ENCODE peak calls at places on chromosome 1, in four cellular contexts. One of them, this sample, is unnamed.

GRCh38 chr1:206809504-206810084 is 37.3 kb upstream of the IL10 start:
- DNase-seq in posterior cingulate gyrus: no peak
- DNase-seq in Daoy: peak
- DNase-seq in H54: peak
- DNase-seq in this sample: no peak

GRCh38 chr1:57234459-57234858 is 189.4 kb downstream of the DAB1 start:
- DNase-seq in posterior cingulate gyrus: no peak
- DNase-seq in Daoy: no peak
- DNase-seq in H54: no peak
- DNase-seq in this sample: no peak

GRCh38 chr1:203173156-203173555 is 2.5 kb downstream of the MYBPH start:
- DNase-seq in posterior cingulate gyrus: no peak
- DNase-seq in Daoy: no peak
- DNase-seq in H54: no peak
- DNase-seq in this sample: no peak

GRCh38 chr1:67629370-67630075 is 55.5 kb upstream of the GADD45A start:
- DNase-seq in posterior cingulate gyrus: no peak
- DNase-seq in Daoy: peak
- DNase-seq in H54: no peak
- DNase-seq in this sample: no peak

GRCh38 chr1:64515427-64515826 is 45.5 kb downstream of the CACHD1 start:
- DNase-seq in posterior cingulate gyrus: no peak
- DNase-seq in Daoy: no peak
- DNase-seq in H54: no peak
- DNase-seq in this sample: no peak

GRCh38 chr1:27634166-27634981 is 611 bp downstream of the FGR start:
- DNase-seq in posterior cingulate gyrus: peak
- DNase-seq in Daoy: peak
- DNase-seq in H54: no peak
- DNase-seq in this sample: no peak

GRCh38 chr1:242185728-242186127 is 186.8 kb upstream of the MAP1LC3C start:
- DNase-seq in posterior cingulate gyrus: no peak
- DNase-seq in Daoy: peak
- DNase-seq in H54: no peak
- DNase-seq in this sample: peak

GRCh38 chr1:9350011-9350907 is 57.6 kb downstream of the SPSB1 start:
- DNase-seq in posterior cingulate gyrus: no peak
- DNase-seq in Daoy: peak
- DNase-seq in H54: peak
- DNase-seq in this sample: no peak

GRCh38 chr1:182350839-182351238 is 40.8 kb downstream of the GLUL start:
- DNase-seq in posterior cingulate gyrus: no peak
- DNase-seq in Daoy: no peak
- DNase-seq in H54: no peak
- DNase-seq in this sample: no peak

GRCh38 chr1:183097438-183098051 is 74.3 kb downstream of the LAMC1 start:
- DNase-seq in posterior cingulate gyrus: no peak
- DNase-seq in Daoy: peak
- DNase-seq in H54: no peak
- DNase-seq in this sample: no peak

GRCh38 chr1:238052496-238053266 is 162.0 kb upstream of the ZP4 start:
- DNase-seq in posterior cingulate gyrus: no peak
- DNase-seq in Daoy: no peak
- DNase-seq in H54: no peak
- DNase-seq in this sample: no peak

GRCh38 chr1:14987829-14988603 is 165.5 kb upstream of the TMEM51 start:
- DNase-seq in posterior cingulate gyrus: peak
- DNase-seq in Daoy: no peak
- DNase-seq in H54: no peak
- DNase-seq in this sample: no peak

GRCh38 chr1:210301254-210301955 is 27.3 kb upstream of the HHAT start:
- DNase-seq in posterior cingulate gyrus: no peak
- DNase-seq in Daoy: no peak
- DNase-seq in H54: no peak
- DNase-seq in this sample: no peak